ENCODE peak calls at places on chromosomes 3 and 15, in nine cellular contexts. G, W, H, C, Z, D, E, Y and K are unnamed samples.

GRCh38 chr3:127676921-127677351 is 4.2 kb downstream of the ABTB1 start:
- DNase-seq in G (peak; percentile 20), W (no peak), H (no peak), C (no peak), Z (no peak), D (peak; percentile 47), E (no peak), Y (peak; percentile 20), K (no peak)

GRCh38 chr15:47184405-47185221 is 532.7 kb upstream of the SEMA6D start:
- DNase-seq in G (no peak), W (no peak), H (peak; percentile 37), C (peak; percentile 60), Z (no peak), D (no peak), E (no peak), Y (no peak), K (no peak)

GRCh38 chr15:72141171-72142084 is 23.2 kb downstream of the SENP8 start:
- DNase-seq in G (no peak), W (no peak), H (peak; percentile 37), C (no peak), Z (peak; percentile 33), D (no peak), E (no peak), Y (no peak), K (no peak)

GRCh38 chr15:40286061-40286532 is 3.2 kb upstream of the ANKRD63 start:
- DNase-seq in G (no peak), W (no peak), H (no peak), C (no peak), Z (no peak), D (no peak), E (no peak), Y (no peak), K (no peak)

GRCh38 chr3:101903426-101903825 is 54.1 kb downstream of the NFKBIZ start:
- DNase-seq in G (no peak), W (no peak), H (no peak), C (no peak), Z (no peak), D (no peak), E (no peak), Y (no peak), K (no peak)

GRCh38 chr15:80777137-80777536 is 2.0 kb upstream of the CEMIP start:
- DNase-seq in G (peak; percentile 42), W (no peak), H (peak; percentile 42), C (no peak), Z (no peak), D (no peak), E (no peak), Y (no peak), K (no peak)

GRCh38 chr3:46383211-46383945 is 12.6 kb downstream of the CCR5 start:
- DNase-seq in G (peak; percentile 73), W (no peak), H (no peak), C (no peak), Z (no peak), D (no peak), E (no peak), Y (peak; percentile 55), K (peak; percentile 64)

GRCh38 chr3:197541756-197542539 is 13.8 kb downstream of the BDH1 start:
- DNase-seq in G (no peak), W (no peak), H (peak; percentile 43), C (peak; percentile 92), Z (no peak), D (no peak), E (no peak), Y (no peak), K (no peak)

GRCh38 chr15:95287774-95288173 is 1042.7 kb upstream of the NR2F2 start:
- DNase-seq in G (no peak), W (no peak), H (peak; percentile 46), C (peak; percentile 32), Z (no peak), D (no peak), E (no peak), Y (no peak), K (no peak)

GRCh38 chr15:87954783-87955182 is 301.8 kb downstream of the NTRK3 start:
- DNase-seq in G (no peak), W (no peak), H (no peak), C (no peak), Z (no peak), D (no peak), E (no peak), Y (no peak), K (no peak)
- TF ChIP-seq POLR2AphosphoS5 in G (no peak), W (no peak), H (no peak), C (no peak), Z (no peak), D (no peak), E (no peak), Y (no peak), K (no peak)

DNA sequence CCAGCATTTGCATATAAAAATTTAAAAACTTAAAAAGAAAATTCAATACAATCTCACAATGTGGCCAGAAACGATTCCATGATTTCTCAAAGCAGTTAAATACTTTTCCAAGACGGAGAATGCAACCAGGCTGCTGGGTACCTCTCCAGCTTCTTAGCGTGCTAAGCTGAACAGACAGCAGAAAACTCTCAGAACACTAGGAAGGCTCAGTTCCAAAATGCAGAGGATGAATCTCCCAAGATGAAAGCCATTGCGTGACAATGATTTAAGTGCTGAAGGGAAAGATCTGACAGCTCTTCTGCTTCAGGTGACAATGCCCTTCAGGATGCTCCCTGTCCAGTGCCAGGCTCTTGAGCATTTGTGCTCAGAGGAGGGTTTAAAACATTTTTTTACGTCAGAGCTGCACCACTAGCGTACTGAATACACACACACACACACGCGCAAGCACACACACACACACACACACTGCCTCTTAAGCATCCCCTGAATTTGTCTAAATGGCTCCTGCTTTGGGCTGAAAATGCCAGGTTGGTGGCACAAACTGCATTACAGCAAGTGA is 26.3 kb downstream of the ARHGEF3 start:
- DNase-seq in G (no peak), W (no peak), H (no peak), C (no peak), Z (no peak), D (no peak), E (no peak), Y (no peak), K (no peak)
- TF ChIP-seq POLR2AphosphoS5 in G (no peak), W (no peak), H (no peak), C (no peak), Z (no peak), D (no peak), E (no peak), Y (no peak), K (no peak)

DNA sequence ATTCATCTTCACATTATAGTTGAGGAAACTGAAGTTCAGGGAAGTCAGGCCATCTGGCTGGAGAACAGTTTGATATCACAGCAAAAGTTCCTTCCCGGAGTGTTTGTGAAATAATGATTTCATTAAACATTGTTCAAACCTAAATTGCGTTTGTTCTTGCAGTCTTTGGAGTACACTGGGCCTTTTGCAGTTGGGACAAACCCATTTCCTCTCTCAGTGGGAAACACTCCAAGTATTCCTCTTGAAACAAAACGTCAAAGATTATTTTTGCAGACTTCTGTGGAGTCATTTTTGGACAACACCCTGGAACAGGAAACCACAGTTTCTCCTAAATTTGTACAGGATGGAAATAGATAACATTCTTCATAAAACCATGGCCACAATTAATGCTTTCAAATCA is 287.5 kb downstream of the PTPRG start:
- DNase-seq in G (peak; percentile 42), W (no peak), H (peak; percentile 83), C (no peak), Z (no peak), D (no peak), E (no peak), Y (no peak), K (no peak)
- TF ChIP-seq POLR2AphosphoS5 in G (peak; percentile 38), W (no peak), H (no peak), C (no peak), Z (no peak), D (peak; percentile 46), E (no peak), Y (peak; percentile 22), K (peak; percentile 87)

DNA sequence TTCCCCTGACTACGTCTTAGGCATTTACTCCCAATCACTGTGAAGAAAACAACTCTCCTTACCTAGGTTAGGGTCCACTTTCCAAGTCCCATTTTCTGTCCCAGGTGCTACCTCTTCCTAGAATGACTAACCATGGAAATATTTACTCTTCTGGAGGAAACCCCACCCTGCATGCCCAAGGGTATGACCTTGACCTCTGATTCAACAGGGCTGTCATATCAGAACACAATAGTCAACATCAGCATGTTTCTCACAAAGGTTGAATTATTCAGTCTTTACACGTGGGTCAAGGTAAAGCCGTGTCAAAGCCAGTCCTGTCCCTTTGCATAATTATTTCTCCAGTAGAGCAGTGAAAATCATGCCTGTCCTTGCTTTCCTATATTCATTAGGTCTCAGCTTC is 4.3 kb upstream of the FRMD5 start:
- DNase-seq in G (no peak), W (no peak), H (no peak), C (no peak), Z (peak; percentile 86), D (no peak), E (no peak), Y (no peak), K (no peak)
- TF ChIP-seq POLR2AphosphoS5 in G (no peak), W (no peak), H (no peak), C (no peak), Z (no peak), D (no peak), E (no peak), Y (no peak), K (no peak)

GRCh38 chr3:64533565-64534317 is 154.1 kb downstream of the ADAMTS9 start:
- DNase-seq in G (peak; percentile 84), W (peak; percentile 86), H (peak; percentile 86), C (peak; percentile 96), Z (peak; percentile 64), D (peak; percentile 81), E (peak; percentile 38), Y (peak; percentile 91), K (no peak)

GRCh38 chr3:64541803-64542202 is 146.0 kb downstream of the ADAMTS9 start:
- DNase-seq in G (no peak), W (no peak), H (no peak), C (no peak), Z (no peak), D (no peak), E (no peak), Y (no peak), K (no peak)

DNA sequence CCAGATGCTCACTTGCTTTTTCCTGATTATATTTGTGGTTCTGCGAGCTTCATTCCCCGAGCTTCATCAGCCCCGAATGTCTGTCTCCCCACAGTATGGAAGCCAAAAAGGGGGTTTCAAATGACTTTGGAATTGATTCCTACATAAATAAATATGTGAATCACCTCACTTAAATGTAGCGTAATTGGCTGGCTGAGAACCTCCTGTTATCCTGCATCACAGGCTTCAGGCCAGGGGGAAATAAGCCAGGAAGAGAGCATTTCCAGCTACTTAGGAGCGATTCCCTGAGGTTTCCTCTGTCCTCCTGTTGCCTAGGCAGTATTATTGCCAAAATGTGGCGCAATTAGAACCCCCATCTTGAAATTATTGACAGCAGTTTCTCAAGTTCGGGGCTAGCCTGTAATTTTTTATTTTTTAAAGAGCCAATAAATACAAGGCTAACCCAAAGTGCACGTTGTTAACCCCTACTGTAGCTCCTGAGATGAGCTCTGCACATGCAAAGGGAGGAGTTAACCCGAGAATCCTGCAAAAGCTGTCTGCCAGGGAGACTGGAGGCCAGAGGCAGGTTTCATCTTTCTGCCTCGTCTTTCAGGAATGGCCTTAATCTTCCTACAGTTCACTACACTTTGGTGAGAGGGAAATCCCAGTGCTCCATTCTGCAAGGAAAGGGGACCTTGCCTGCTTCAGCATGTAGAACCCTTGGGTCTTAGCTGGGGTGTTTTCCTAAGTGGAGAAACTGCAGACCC is 148.2 kb downstream of the ADAMTS9 start:
- DNase-seq in G (no peak), W (no peak), H (peak; percentile 77), C (no peak), Z (no peak), D (no peak), E (no peak), Y (no peak), K (no peak)
- TF ChIP-seq POLR2AphosphoS5 in G (no peak), W (no peak), H (no peak), C (no peak), Z (no peak), D (peak; percentile 18), E (no peak), Y (peak; percentile 55), K (no peak)